ENCODE peak calls at places on chromosomes 4 and X, in four cellular contexts. R is tibial nerve, N is neural progenitor cell, L is right cardiac atrium. E is an unnamed sample.

GRCh38 chr4:5753766-5754528 is 42.9 kb downstream of the EVC start:
- DNase-seq in R (no peak), N (no peak), L (no peak), E (no peak)

GRCh38 chrX:97551821-97552220 is 668.1 kb downstream of the RPA4 start:
- DNase-seq in R (no peak), N (no peak), L (no peak), E (no peak)

GRCh38 chr4:18777190-18777589 is 755.6 kb upstream of the LCORL start:
- DNase-seq in R (no peak), N (no peak), L (no peak), E (no peak)

GRCh38 chr4:3732076-3733028 is 33.8 kb upstream of the ADRA2C start:
- DNase-seq in R (no peak), N (no peak), L (no peak), E (no peak)

GRCh38 chr4:174528226-174528625 is 5.9 kb upstream of the HPGD start:
- DNase-seq in R (no peak), N (peak; percentile 6), L (no peak), E (no peak)

GRCh38 chrX:10102046-10102704 is 54.6 kb upstream of the CLCN4 start:
- DNase-seq in R (no peak), N (no peak), L (no peak), E (no peak)

GRCh38 chr4:182560358-182560757 is 317.2 kb downstream of the TENM3 start:
- DNase-seq in R (no peak), N (peak; percentile 94), L (no peak), E (no peak)

GRCh38 chr4:145043306-145043705 is 54.7 kb downstream of the ANAPC10 start:
- DNase-seq in R (no peak), N (peak; percentile 75), L (no peak), E (no peak)

GRCh38 chrX:113743069-113743468 is 840.8 kb upstream of the HTR2C start:
- DNase-seq in R (no peak), N (no peak), L (no peak), E (peak; percentile 40)

GRCh38 chrX:23861215-23861896 is 46.4 kb downstream of the APOO start:
- DNase-seq in R (no peak), N (no peak), L (no peak), E (no peak)

GRCh38 chr4:46649390-46649789 is 259.5 kb upstream of the GABRA2 start:
- DNase-seq in R (no peak), N (no peak), L (no peak), E (no peak)

GRCh38 chrX:37454537-37455285 is 105.5 kb downstream of the PRRG1 start:
- DNase-seq in R (no peak), N (no peak), L (no peak), E (no peak)

GRCh38 chrX:118347131-118347530 is 1.2 kb downstream of the WDR44 start:
- DNase-seq in R (no peak), N (peak; percentile 19), L (no peak), E (no peak)

GRCh38 chr4:32858971-32859370 is 2138.8 kb downstream of the PCDH7 start:
- DNase-seq in R (no peak), N (no peak), L (no peak), E (no peak)

GRCh38 chr4:149980941-149981340 is 97.3 kb upstream of the DCLK2 start:
- DNase-seq in R (peak; percentile 38), N (peak; percentile 55), L (peak; percentile 41), E (peak; percentile 43)

GRCh38 chrX:49137492-49137891 is 14.0 kb upstream of the GPKOW start:
- DNase-seq in R (no peak), N (no peak), L (no peak), E (no peak)

GRCh38 chr4:102321260-102321991 is 23.9 kb downstream of the SLC39A8 start:
- DNase-seq in R (no peak), N (no peak), L (no peak), E (no peak)

GRCh38 chrX:149950681-149951080 is 12.4 kb upstream of the EOLA2 start:
- DNase-seq in R (peak; percentile 49), N (peak; percentile 27), L (no peak), E (peak; percentile 27)

GRCh38 chr4:168129802-168130201 is 37.5 kb downstream of the ANXA10 start:
- DNase-seq in R (no peak), N (no peak), L (no peak), E (no peak)

GRCh38 chr4:42473071-42473684 is 75.9 kb downstream of the SHISA3 start:
- DNase-seq in R (no peak), N (no peak), L (no peak), E (no peak)

GRCh38 chrX:132023896-132024386 is 839 bp downstream of the STK26 start:
- DNase-seq in R (no peak), N (peak; percentile 49), L (peak; percentile 10), E (peak; percentile 57)

GRCh38 chr4:183659919-183660318 is 826 bp downstream of the TRAPPC11 start:
- DNase-seq in R (no peak), N (peak; percentile 11), L (no peak), E (no peak)

GRCh38 chr4:104393649-104394048 is 101.0 kb downstream of the CXXC4 start:
- DNase-seq in R (no peak), N (no peak), L (no peak), E (no peak)

GRCh38 chrX:2264179-2265030 is 236.4 kb downstream of the DHRSX start:
- DNase-seq in R (no peak), N (no peak), L (no peak), E (peak; percentile 23)

GRCh38 chrX:26845051-26845450 is 618.1 kb downstream of the PPP4R3C start:
- DNase-seq in R (no peak), N (no peak), L (no peak), E (no peak)

GRCh38 chr4:80306255-80306654 is 29.3 kb upstream of the CFAP299 start:
- DNase-seq in R (no peak), N (no peak), L (no peak), E (no peak)

GRCh38 chr4:48683784-48684666 is 96.1 kb downstream of the FRYL start:
- DNase-seq in R (no peak), N (no peak), L (no peak), E (peak; percentile 34)

GRCh38 chrX:136577562-136577961 is 45.5 kb downstream of the VGLL1 start:
- DNase-seq in R (peak; percentile 25), N (peak; percentile 67), L (peak; percentile 59), E (peak; percentile 34)

GRCh38 chr4:176735300-176735699 is 57.4 kb downstream of the VEGFC start:
- DNase-seq in R (no peak), N (no peak), L (no peak), E (no peak)

GRCh38 chr4:123110685-123111084 is 188.3 kb upstream of the NUDT6 start:
- DNase-seq in R (no peak), N (no peak), L (no peak), E (no peak)

GRCh38 chrX:103503163-103503852 is 16.0 kb downstream of the RAB40A start:
- DNase-seq in R (no peak), N (no peak), L (no peak), E (no peak)

GRCh38 chrX:130385520-130385919 is at the start of gene GPR119:
- DNase-seq in R (no peak), N (no peak), L (no peak), E (no peak)

GRCh38 chr4:58247792-58248191 is 1137.6 kb upstream of the IGFBP7 start:
- DNase-seq in R (no peak), N (peak; percentile 19), L (no peak), E (peak; percentile 1)

GRCh38 chr4:16692021-16692420 is 206.4 kb downstream of the LDB2 start:
- DNase-seq in R (no peak), N (no peak), L (no peak), E (no peak)

GRCh38 chr4:26647523-26648224 is 63.8 kb downstream of the TBC1D19 start:
- DNase-seq in R (no peak), N (no peak), L (no peak), E (no peak)

GRCh38 chr4:40223343-40223742 is 26.5 kb downstream of the RHOH start:
- DNase-seq in R (no peak), N (no peak), L (no peak), E (no peak)
- H3K4me1 ChIP-seq in R (no peaks in the 10 kb centered on the region), N (no peaks in the 10 kb centered on the region), L (no peaks in the 10 kb centered on the region), E (peaks cover 58% of the 10 kb centered on the region)

GRCh38 chr4:186702940-186703339 is 20.7 kb downstream of the FAT1 start:
- DNase-seq in R (no peak), N (no peak), L (no peak), E (no peak)
- H3K4me1 ChIP-seq in R (peaks cover 23% of the 10 kb centered on the region), N (peaks cover 47% of the 10 kb centered on the region), L (peaks cover 18% of the 10 kb centered on the region), E (no peaks in the 10 kb centered on the region)

DNA sequence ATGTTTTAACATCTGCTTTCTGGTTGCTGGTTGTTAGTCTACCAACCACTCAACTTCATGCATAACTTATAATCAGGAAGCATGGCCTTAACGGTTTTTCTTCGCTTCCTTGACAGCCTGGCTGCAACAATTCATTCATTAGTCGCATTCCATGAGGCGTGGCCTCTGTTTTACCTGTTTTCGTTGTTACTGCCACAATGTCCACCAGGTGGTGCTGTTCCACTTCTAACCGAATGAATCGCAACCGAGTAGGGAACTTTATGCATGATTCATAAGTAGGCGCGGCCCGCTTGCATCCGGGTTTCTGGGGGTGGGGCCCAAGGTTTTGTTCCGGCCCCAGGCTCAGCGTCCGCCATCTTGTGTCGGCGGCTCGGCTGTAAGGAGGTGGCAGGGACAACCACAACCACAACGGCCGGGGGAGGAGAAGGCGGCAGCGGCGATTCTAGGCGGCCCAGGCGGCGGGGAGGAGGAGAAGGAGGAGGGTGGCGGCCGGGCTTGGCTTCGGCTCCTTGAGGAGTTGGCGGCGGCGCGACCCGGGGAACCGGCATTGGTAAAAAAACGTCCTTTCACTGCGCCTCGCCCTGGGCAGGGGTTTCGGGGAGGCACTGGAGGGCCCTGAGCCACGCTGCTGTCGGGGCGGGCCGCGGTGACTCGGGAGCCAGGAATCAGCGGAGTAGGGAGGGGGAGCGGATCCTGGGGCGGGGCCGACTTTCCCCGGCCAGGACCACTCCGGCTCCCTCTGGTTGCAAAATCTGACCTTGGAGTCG is at the start of gene UBA1:
- DNase-seq in R (peak; percentile 95), N (peak; percentile 99), L (peak; percentile 96), E (peak; percentile 95)
- H3K4me1 ChIP-seq in R (peaks cover 35% of the 10 kb centered on the region), N (peaks cover 41% of the 10 kb centered on the region), L (peaks cover 11% of the 10 kb centered on the region), E (peaks cover 33% of the 10 kb centered on the region)

GRCh38 chr4:185194924-185195632 is 8.7 kb downstream of the CFAP97 start:
- DNase-seq in R (no peak), N (no peak), L (no peak), E (no peak)
- H3K4me1 ChIP-seq in R (no peaks in the 10 kb centered on the region), N (no peaks in the 10 kb centered on the region), L (peaks cover 1% of the 10 kb centered on the region), E (peaks cover 4% of the 10 kb centered on the region)

GRCh38 chrX:154730271-154730883 is 20.5 kb downstream of the GAB3 start:
- DNase-seq in R (no peak), N (no peak), L (peak; percentile 61), E (no peak)
- H3K4me1 ChIP-seq in R (peaks cover 56% of the 10 kb centered on the region), N (no peaks in the 10 kb centered on the region), L (peaks cover 34% of the 10 kb centered on the region), E (no peaks in the 10 kb centered on the region)

GRCh38 chrX:133741303-133741702 is 244.1 kb downstream of the GPC3 start:
- DNase-seq in R (no peak), N (no peak), L (no peak), E (no peak)
- H3K4me1 ChIP-seq in R (no peaks in the 10 kb centered on the region), N (peaks cover 10% of the 10 kb centered on the region), L (no peaks in the 10 kb centered on the region), E (no peaks in the 10 kb centered on the region)

DNA sequence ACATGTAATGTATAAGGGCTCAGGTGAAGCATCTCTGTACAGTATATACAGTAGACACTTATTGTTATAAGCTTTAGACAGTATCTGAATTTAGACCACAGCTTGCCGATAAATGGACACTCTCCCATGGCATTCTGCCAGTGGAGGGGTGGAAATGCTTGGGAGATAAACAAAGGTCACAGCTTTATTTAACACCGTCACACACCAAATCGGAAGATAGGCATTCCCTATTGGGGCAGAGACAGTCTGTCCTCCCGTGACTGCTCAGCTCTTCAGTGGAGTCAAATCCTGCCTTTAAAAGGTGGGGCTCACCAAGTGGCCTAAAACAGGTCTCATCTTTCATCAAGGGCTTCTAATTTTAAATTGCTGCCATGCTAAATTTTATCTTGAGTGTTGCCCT is 178.8 kb downstream of the CAMK2D start:
- DNase-seq in R (no peak), N (no peak), L (peak; percentile 46), E (no peak)
- H3K4me1 ChIP-seq in R (peaks cover 4% of the 10 kb centered on the region), N (peaks cover 11% of the 10 kb centered on the region), L (peaks cover 7% of the 10 kb centered on the region), E (peaks cover 69% of the 10 kb centered on the region)